ENCODE peak calls at places on chromosomes 11 and 22, in ten cellular contexts. P, E, C, K, I, G, B, M, U and A are unnamed samples.

GRCh38 chr11:62985351-62985750 is 584 bp upstream of the SLC22A6 start:
- DNase-seq in G (no peak), M (no peak), E (no peak), K (no peak), P (no peak), U (no peak), I (no peak), B (no peak), C (no peak), A (no peak)

GRCh38 chr11:115425243-115425642 is 79.0 kb downstream of the CADM1 start:
- DNase-seq in E (no peak), B (no peak), U (no peak), K (no peak), C (no peak), I (no peak), P (no peak), M (no peak), G (no peak), A (no peak)

GRCh38 chr22:38761202-38762162 is 5.7 kb upstream of the SUN2 start:
- DNase-seq in C (no peak), G (no peak), I (no peak), U (no peak), K (no peak), P (no peak), M (no peak), E (no peak), B (no peak), A (peak)

GRCh38 chr11:121654506-121655480 is 202.0 kb upstream of the SORL1-AS1 start:
- DNase-seq in I (no peak), P (no peak), G (peak), C (no peak), E (no peak), U (no peak), B (no peak), K (no peak), M (no peak), A (no peak)

GRCh38 chr22:43005106-43005505 is 9.8 kb downstream of the PACSIN2 start:
- DNase-seq in K (no peak), M (no peak), E (no peak), U (no peak), B (no peak), C (no peak), G (no peak), P (no peak), I (no peak), A (no peak)

GRCh38 chr11:5380740-5381342 is 2.8 kb upstream of the OR51M1 start:
- DNase-seq in M (peak), U (peak), I (peak), E (peak), G (peak), P (no peak), C (peak), B (no peak), K (peak), A (no peak)

GRCh38 chr22:46039531-46039930 is 62.6 kb upstream of the WNT7B start:
- DNase-seq in B (no peak), I (no peak), G (no peak), C (no peak), P (no peak), E (no peak), M (no peak), U (no peak), K (no peak), A (no peak)

GRCh38 chr11:57255618-57256017 is 18.6 kb upstream of the APLNR start:
- DNase-seq in P (no peak), C (no peak), U (no peak), B (no peak), G (no peak), I (no peak), M (no peak), E (no peak), K (no peak), A (no peak)

GRCh38 chr11:7488681-7489080 is 3.4 kb downstream of the OLFML1 start:
- DNase-seq in M (no peak), G (no peak), E (no peak), P (no peak), C (no peak), B (no peak), U (no peak), K (no peak), I (no peak), A (no peak)

GRCh38 chr11:16966633-16967346 is 47.4 kb downstream of the PLEKHA7 start:
- DNase-seq in C (no peak), M (no peak), B (no peak), G (no peak), I (no peak), U (no peak), K (no peak), E (no peak), P (no peak), A (peak)

GRCh38 chr11:12377106-12377823 is at the start of gene PARVA:
- DNase-seq in G (peak), P (no peak), I (peak), E (no peak), B (no peak), M (no peak), C (peak), K (no peak), U (peak), A (peak)

GRCh38 chr22:28063656-28064055 is 144.6 kb upstream of the PITPNB start:
- DNase-seq in C (no peak), B (no peak), U (no peak), E (no peak), G (no peak), M (no peak), P (no peak), I (no peak), K (no peak), A (no peak)

GRCh38 chr22:42906605-42907338 is 49.7 kb upstream of the ARFGAP3 start:
- DNase-seq in I (no peak), E (no peak), C (no peak), M (no peak), U (peak), B (no peak), K (no peak), G (peak), P (no peak), A (no peak)

GRCh38 chr11:101915811-101916291 is 471 bp downstream of the ANGPTL5 start:
- DNase-seq in P (no peak), I (peak), M (no peak), B (no peak), U (no peak), C (peak), G (peak), E (peak), K (no peak), A (no peak)